ENCODE peak calls at places on chromosomes 5 and 9, in ten cellular contexts. One of them, this sample, is unnamed.

GRCh38 chr5:131242728-131243255 is 21.1 kb upstream of the CDC42SE2 start:
- DNase-seq in activated T-helper 1 cell treated with anti-CD3 and anti-CD28 coated beads, Interleukin-2, amount 50 U/mL, for 16 hours: no peak
- DNase-seq in NCI-H1092: no peak
- DNase-seq in Jurkat, Clone E6-1: no peak
- DNase-seq in substantia nigra: no peak
- DNase-seq in stimulated activated naive CD8-positive, alpha-beta T cell treated with anti-CD3 and anti-CD28 coated beads, Interleukin-15, amount 100 ng/mL, for 72 hours: no peak
- DNase-seq in testis: no peak
- DNase-seq in LoVo: peak; percentile 48
- DNase-seq in iris pigment epithelial cell: peak; percentile 92
- DNase-seq in Caco-2: no peak
- DNase-seq in this sample: peak; percentile 91

GRCh38 chr5:40437452-40437861 is 242.3 kb upstream of the PTGER4 start:
- DNase-seq in testis: no peak
- DNase-seq in stimulated activated naive CD8-positive, alpha-beta T cell treated with anti-CD3 and anti-CD28 coated beads, Interleukin-15, amount 100 ng/mL, for 72 hours: no peak
- DNase-seq in Jurkat, Clone E6-1: no peak
- DNase-seq in LoVo: peak; percentile 29
- DNase-seq in activated T-helper 1 cell treated with anti-CD3 and anti-CD28 coated beads, Interleukin-2, amount 50 U/mL, for 16 hours: no peak
- DNase-seq in substantia nigra: no peak
- DNase-seq in iris pigment epithelial cell: peak; percentile 94
- DNase-seq in Caco-2: no peak
- DNase-seq in NCI-H1092: no peak
- DNase-seq in this sample: peak; percentile 69

GRCh38 chr5:149735066-149735465 is 5.0 kb downstream of the PPARGC1B start:
- DNase-seq in LoVo: no peak
- DNase-seq in activated T-helper 1 cell treated with anti-CD3 and anti-CD28 coated beads, Interleukin-2, amount 50 U/mL, for 16 hours: no peak
- DNase-seq in NCI-H1092: no peak
- DNase-seq in testis: no peak
- DNase-seq in iris pigment epithelial cell: peak; percentile 36
- DNase-seq in stimulated activated naive CD8-positive, alpha-beta T cell treated with anti-CD3 and anti-CD28 coated beads, Interleukin-15, amount 100 ng/mL, for 72 hours: no peak
- DNase-seq in Caco-2: no peak
- DNase-seq in substantia nigra: no peak
- DNase-seq in Jurkat, Clone E6-1: no peak
- DNase-seq in this sample: no peak

GRCh38 chr5:177362871-177363507 is 5.3 kb downstream of the RGS14 start:
- DNase-seq in NCI-H1092: no peak
- DNase-seq in Caco-2: peak; percentile 67
- DNase-seq in testis: peak; percentile 73
- DNase-seq in substantia nigra: no peak
- DNase-seq in iris pigment epithelial cell: no peak
- DNase-seq in stimulated activated naive CD8-positive, alpha-beta T cell treated with anti-CD3 and anti-CD28 coated beads, Interleukin-15, amount 100 ng/mL, for 72 hours: peak; percentile 72
- DNase-seq in activated T-helper 1 cell treated with anti-CD3 and anti-CD28 coated beads, Interleukin-2, amount 50 U/mL, for 16 hours: peak; percentile 34
- DNase-seq in Jurkat, Clone E6-1: no peak
- DNase-seq in LoVo: peak; percentile 76
- DNase-seq in this sample: peak; percentile 19

GRCh38 chr5:159185773-159186172 is 23.6 kb downstream of the RNF145 start:
- DNase-seq in testis: no peak
- DNase-seq in NCI-H1092: no peak
- DNase-seq in stimulated activated naive CD8-positive, alpha-beta T cell treated with anti-CD3 and anti-CD28 coated beads, Interleukin-15, amount 100 ng/mL, for 72 hours: no peak
- DNase-seq in activated T-helper 1 cell treated with anti-CD3 and anti-CD28 coated beads, Interleukin-2, amount 50 U/mL, for 16 hours: no peak
- DNase-seq in Caco-2: no peak
- DNase-seq in substantia nigra: no peak
- DNase-seq in Jurkat, Clone E6-1: no peak
- DNase-seq in iris pigment epithelial cell: no peak
- DNase-seq in LoVo: no peak
- DNase-seq in this sample: no peak

GRCh38 chr5:134247825-134248224 is 22.0 kb upstream of the PPP2CA start:
- DNase-seq in stimulated activated naive CD8-positive, alpha-beta T cell treated with anti-CD3 and anti-CD28 coated beads, Interleukin-15, amount 100 ng/mL, for 72 hours: no peak
- DNase-seq in iris pigment epithelial cell: no peak
- DNase-seq in testis: no peak
- DNase-seq in NCI-H1092: no peak
- DNase-seq in activated T-helper 1 cell treated with anti-CD3 and anti-CD28 coated beads, Interleukin-2, amount 50 U/mL, for 16 hours: no peak
- DNase-seq in Jurkat, Clone E6-1: no peak
- DNase-seq in Caco-2: no peak
- DNase-seq in substantia nigra: no peak
- DNase-seq in LoVo: no peak
- DNase-seq in this sample: no peak

GRCh38 chr5:55306641-55307382 is 682 bp downstream of the DHX29 start:
- DNase-seq in substantia nigra: no peak
- DNase-seq in iris pigment epithelial cell: no peak
- DNase-seq in Jurkat, Clone E6-1: no peak
- DNase-seq in LoVo: peak; percentile 11
- DNase-seq in testis: peak; percentile 16
- DNase-seq in NCI-H1092: no peak
- DNase-seq in stimulated activated naive CD8-positive, alpha-beta T cell treated with anti-CD3 and anti-CD28 coated beads, Interleukin-15, amount 100 ng/mL, for 72 hours: no peak
- DNase-seq in activated T-helper 1 cell treated with anti-CD3 and anti-CD28 coated beads, Interleukin-2, amount 50 U/mL, for 16 hours: no peak
- DNase-seq in Caco-2: no peak
- DNase-seq in this sample: peak; percentile 7

GRCh38 chr9:114203410-114204140 is 48.2 kb downstream of the COL27A1 start:
- DNase-seq in stimulated activated naive CD8-positive, alpha-beta T cell treated with anti-CD3 and anti-CD28 coated beads, Interleukin-15, amount 100 ng/mL, for 72 hours: no peak
- DNase-seq in LoVo: no peak
- DNase-seq in Caco-2: no peak
- DNase-seq in activated T-helper 1 cell treated with anti-CD3 and anti-CD28 coated beads, Interleukin-2, amount 50 U/mL, for 16 hours: no peak
- DNase-seq in Jurkat, Clone E6-1: no peak
- DNase-seq in iris pigment epithelial cell: no peak
- DNase-seq in testis: no peak
- DNase-seq in substantia nigra: no peak
- DNase-seq in NCI-H1092: no peak
- DNase-seq in this sample: peak; percentile 49

GRCh38 chr5:103617913-103618312 is 55.3 kb upstream of the NUDT12 start:
- DNase-seq in NCI-H1092: no peak
- DNase-seq in iris pigment epithelial cell: no peak
- DNase-seq in substantia nigra: no peak
- DNase-seq in LoVo: no peak
- DNase-seq in stimulated activated naive CD8-positive, alpha-beta T cell treated with anti-CD3 and anti-CD28 coated beads, Interleukin-15, amount 100 ng/mL, for 72 hours: no peak
- DNase-seq in Jurkat, Clone E6-1: no peak
- DNase-seq in Caco-2: no peak
- DNase-seq in testis: no peak
- DNase-seq in activated T-helper 1 cell treated with anti-CD3 and anti-CD28 coated beads, Interleukin-2, amount 50 U/mL, for 16 hours: no peak
- DNase-seq in this sample: peak; percentile 12

GRCh38 chr5:141969783-141970741 is 1.2 kb downstream of the RNF14 start:
- DNase-seq in stimulated activated naive CD8-positive, alpha-beta T cell treated with anti-CD3 and anti-CD28 coated beads, Interleukin-15, amount 100 ng/mL, for 72 hours: no peak
- DNase-seq in Caco-2: no peak
- DNase-seq in LoVo: peak; percentile 40
- DNase-seq in substantia nigra: no peak
- DNase-seq in testis: peak; percentile 56
- DNase-seq in activated T-helper 1 cell treated with anti-CD3 and anti-CD28 coated beads, Interleukin-2, amount 50 U/mL, for 16 hours: no peak
- DNase-seq in NCI-H1092: no peak
- DNase-seq in iris pigment epithelial cell: no peak
- DNase-seq in Jurkat, Clone E6-1: peak; percentile 50
- DNase-seq in this sample: no peak

GRCh38 chr5:133756036-133756435 is 143.7 kb upstream of the FSTL4 start:
- DNase-seq in Jurkat, Clone E6-1: no peak
- DNase-seq in NCI-H1092: no peak
- DNase-seq in iris pigment epithelial cell: no peak
- DNase-seq in testis: no peak
- DNase-seq in LoVo: no peak
- DNase-seq in Caco-2: no peak
- DNase-seq in substantia nigra: no peak
- DNase-seq in activated T-helper 1 cell treated with anti-CD3 and anti-CD28 coated beads, Interleukin-2, amount 50 U/mL, for 16 hours: no peak
- DNase-seq in stimulated activated naive CD8-positive, alpha-beta T cell treated with anti-CD3 and anti-CD28 coated beads, Interleukin-15, amount 100 ng/mL, for 72 hours: no peak
- DNase-seq in this sample: no peak

GRCh38 chr9:97615439-97616072 is 17.6 kb downstream of the TSTD2 start:
- DNase-seq in NCI-H1092: peak; percentile 28
- DNase-seq in stimulated activated naive CD8-positive, alpha-beta T cell treated with anti-CD3 and anti-CD28 coated beads, Interleukin-15, amount 100 ng/mL, for 72 hours: peak; percentile 35
- DNase-seq in testis: peak; percentile 85
- DNase-seq in activated T-helper 1 cell treated with anti-CD3 and anti-CD28 coated beads, Interleukin-2, amount 50 U/mL, for 16 hours: no peak
- DNase-seq in Jurkat, Clone E6-1: peak; percentile 58
- DNase-seq in Caco-2: peak; percentile 57
- DNase-seq in LoVo: peak; percentile 60
- DNase-seq in substantia nigra: no peak
- DNase-seq in iris pigment epithelial cell: peak; percentile 59
- DNase-seq in this sample: peak; percentile 68

GRCh38 chr5:142540774-142541466 is 145.0 kb downstream of the FGF1 start:
- DNase-seq in activated T-helper 1 cell treated with anti-CD3 and anti-CD28 coated beads, Interleukin-2, amount 50 U/mL, for 16 hours: no peak
- DNase-seq in stimulated activated naive CD8-positive, alpha-beta T cell treated with anti-CD3 and anti-CD28 coated beads, Interleukin-15, amount 100 ng/mL, for 72 hours: no peak
- DNase-seq in substantia nigra: no peak
- DNase-seq in testis: no peak
- DNase-seq in NCI-H1092: no peak
- DNase-seq in Caco-2: no peak
- DNase-seq in LoVo: no peak
- DNase-seq in Jurkat, Clone E6-1: no peak
- DNase-seq in iris pigment epithelial cell: peak; percentile 42
- DNase-seq in this sample: peak; percentile 36

GRCh38 chr5:175216991-175217390 is 227.0 kb downstream of the DRD1 start:
- DNase-seq in testis: no peak
- DNase-seq in substantia nigra: no peak
- DNase-seq in iris pigment epithelial cell: no peak
- DNase-seq in NCI-H1092: no peak
- DNase-seq in activated T-helper 1 cell treated with anti-CD3 and anti-CD28 coated beads, Interleukin-2, amount 50 U/mL, for 16 hours: no peak
- DNase-seq in LoVo: no peak
- DNase-seq in Caco-2: no peak
- DNase-seq in stimulated activated naive CD8-positive, alpha-beta T cell treated with anti-CD3 and anti-CD28 coated beads, Interleukin-15, amount 100 ng/mL, for 72 hours: no peak
- DNase-seq in Jurkat, Clone E6-1: no peak
- DNase-seq in this sample: peak; percentile 37

GRCh38 chr9:136619742-136620440 is 42.8 kb upstream of the EGFL7 start:
- DNase-seq in stimulated activated naive CD8-positive, alpha-beta T cell treated with anti-CD3 and anti-CD28 coated beads, Interleukin-15, amount 100 ng/mL, for 72 hours: no peak
- DNase-seq in Caco-2: no peak
- DNase-seq in substantia nigra: peak; percentile 42
- DNase-seq in testis: peak; percentile 66
- DNase-seq in activated T-helper 1 cell treated with anti-CD3 and anti-CD28 coated beads, Interleukin-2, amount 50 U/mL, for 16 hours: no peak
- DNase-seq in LoVo: no peak
- DNase-seq in Jurkat, Clone E6-1: no peak
- DNase-seq in iris pigment epithelial cell: peak; percentile 70
- DNase-seq in NCI-H1092: no peak
- DNase-seq in this sample: peak; percentile 9

GRCh38 chr9:123864291-123864690 is 65.6 kb downstream of the DENND1A start:
- DNase-seq in LoVo: no peak
- DNase-seq in stimulated activated naive CD8-positive, alpha-beta T cell treated with anti-CD3 and anti-CD28 coated beads, Interleukin-15, amount 100 ng/mL, for 72 hours: no peak
- DNase-seq in NCI-H1092: no peak
- DNase-seq in Jurkat, Clone E6-1: no peak
- DNase-seq in activated T-helper 1 cell treated with anti-CD3 and anti-CD28 coated beads, Interleukin-2, amount 50 U/mL, for 16 hours: no peak
- DNase-seq in Caco-2: no peak
- DNase-seq in testis: no peak
- DNase-seq in iris pigment epithelial cell: no peak
- DNase-seq in substantia nigra: no peak
- DNase-seq in this sample: no peak

GRCh38 chr5:36363101-36363500 is 61.4 kb upstream of the RANBP3L start:
- DNase-seq in testis: no peak
- DNase-seq in substantia nigra: no peak
- DNase-seq in stimulated activated naive CD8-positive, alpha-beta T cell treated with anti-CD3 and anti-CD28 coated beads, Interleukin-15, amount 100 ng/mL, for 72 hours: no peak
- DNase-seq in LoVo: peak; percentile 31
- DNase-seq in iris pigment epithelial cell: peak; percentile 58
- DNase-seq in Jurkat, Clone E6-1: no peak
- DNase-seq in Caco-2: no peak
- DNase-seq in activated T-helper 1 cell treated with anti-CD3 and anti-CD28 coated beads, Interleukin-2, amount 50 U/mL, for 16 hours: no peak
- DNase-seq in NCI-H1092: no peak
- DNase-seq in this sample: peak; percentile 28

GRCh38 chr5:94945656-94946055 is 327.2 kb downstream of the SLF1 start:
- DNase-seq in testis: no peak
- DNase-seq in iris pigment epithelial cell: no peak
- DNase-seq in Caco-2: no peak
- DNase-seq in NCI-H1092: no peak
- DNase-seq in LoVo: no peak
- DNase-seq in Jurkat, Clone E6-1: no peak
- DNase-seq in stimulated activated naive CD8-positive, alpha-beta T cell treated with anti-CD3 and anti-CD28 coated beads, Interleukin-15, amount 100 ng/mL, for 72 hours: no peak
- DNase-seq in substantia nigra: no peak
- DNase-seq in activated T-helper 1 cell treated with anti-CD3 and anti-CD28 coated beads, Interleukin-2, amount 50 U/mL, for 16 hours: no peak
- DNase-seq in this sample: no peak

GRCh38 chr9:134787601-134788531 is 92.7 kb upstream of the FCN2 start:
- DNase-seq in stimulated activated naive CD8-positive, alpha-beta T cell treated with anti-CD3 and anti-CD28 coated beads, Interleukin-15, amount 100 ng/mL, for 72 hours: no peak
- DNase-seq in Caco-2: no peak
- DNase-seq in NCI-H1092: no peak
- DNase-seq in testis: no peak
- DNase-seq in iris pigment epithelial cell: no peak
- DNase-seq in Jurkat, Clone E6-1: no peak
- DNase-seq in substantia nigra: no peak
- DNase-seq in LoVo: no peak
- DNase-seq in activated T-helper 1 cell treated with anti-CD3 and anti-CD28 coated beads, Interleukin-2, amount 50 U/mL, for 16 hours: no peak
- DNase-seq in this sample: no peak

GRCh38 chr5:134440185-134440755 is 28.6 kb upstream of the CDKN2AIPNL start:
- DNase-seq in LoVo: no peak
- DNase-seq in Jurkat, Clone E6-1: no peak
- DNase-seq in testis: no peak
- DNase-seq in NCI-H1092: no peak
- DNase-seq in iris pigment epithelial cell: no peak
- DNase-seq in activated T-helper 1 cell treated with anti-CD3 and anti-CD28 coated beads, Interleukin-2, amount 50 U/mL, for 16 hours: no peak
- DNase-seq in Caco-2: no peak
- DNase-seq in substantia nigra: no peak
- DNase-seq in stimulated activated naive CD8-positive, alpha-beta T cell treated with anti-CD3 and anti-CD28 coated beads, Interleukin-15, amount 100 ng/mL, for 72 hours: no peak
- DNase-seq in this sample: no peak

GRCh38 chr9:85158512-85158911 is 489.0 kb downstream of the NTRK2 start:
- DNase-seq in NCI-H1092: peak; percentile 9
- DNase-seq in activated T-helper 1 cell treated with anti-CD3 and anti-CD28 coated beads, Interleukin-2, amount 50 U/mL, for 16 hours: no peak
- DNase-seq in Caco-2: no peak
- DNase-seq in substantia nigra: no peak
- DNase-seq in testis: no peak
- DNase-seq in stimulated activated naive CD8-positive, alpha-beta T cell treated with anti-CD3 and anti-CD28 coated beads, Interleukin-15, amount 100 ng/mL, for 72 hours: no peak
- DNase-seq in iris pigment epithelial cell: no peak
- DNase-seq in Jurkat, Clone E6-1: no peak
- DNase-seq in LoVo: no peak
- DNase-seq in this sample: no peak

GRCh38 chr9:129667378-129667777 is 1.9 kb downstream of the PRRX2 start:
- DNase-seq in iris pigment epithelial cell: no peak
- DNase-seq in LoVo: no peak
- DNase-seq in substantia nigra: no peak
- DNase-seq in Jurkat, Clone E6-1: no peak
- DNase-seq in activated T-helper 1 cell treated with anti-CD3 and anti-CD28 coated beads, Interleukin-2, amount 50 U/mL, for 16 hours: no peak
- DNase-seq in testis: no peak
- DNase-seq in Caco-2: no peak
- DNase-seq in stimulated activated naive CD8-positive, alpha-beta T cell treated with anti-CD3 and anti-CD28 coated beads, Interleukin-15, amount 100 ng/mL, for 72 hours: no peak
- DNase-seq in NCI-H1092: no peak
- DNase-seq in this sample: no peak

GRCh38 chr9:127955294-127956015 is 17.8 kb upstream of the DPM2 start:
- DNase-seq in activated T-helper 1 cell treated with anti-CD3 and anti-CD28 coated beads, Interleukin-2, amount 50 U/mL, for 16 hours: peak; percentile 59
- DNase-seq in substantia nigra: no peak
- DNase-seq in testis: peak; percentile 63
- DNase-seq in LoVo: peak; percentile 95
- DNase-seq in stimulated activated naive CD8-positive, alpha-beta T cell treated with anti-CD3 and anti-CD28 coated beads, Interleukin-15, amount 100 ng/mL, for 72 hours: peak; percentile 72
- DNase-seq in NCI-H1092: peak; percentile 89
- DNase-seq in Caco-2: peak; percentile 90
- DNase-seq in iris pigment epithelial cell: no peak
- DNase-seq in Jurkat, Clone E6-1: peak; percentile 78
- DNase-seq in this sample: no peak

GRCh38 chr9:132481467-132481866 is 71.5 kb downstream of the CFAP77 start:
- DNase-seq in activated T-helper 1 cell treated with anti-CD3 and anti-CD28 coated beads, Interleukin-2, amount 50 U/mL, for 16 hours: no peak
- DNase-seq in substantia nigra: no peak
- DNase-seq in NCI-H1092: no peak
- DNase-seq in testis: no peak
- DNase-seq in stimulated activated naive CD8-positive, alpha-beta T cell treated with anti-CD3 and anti-CD28 coated beads, Interleukin-15, amount 100 ng/mL, for 72 hours: no peak
- DNase-seq in Jurkat, Clone E6-1: no peak
- DNase-seq in LoVo: no peak
- DNase-seq in Caco-2: no peak
- DNase-seq in iris pigment epithelial cell: no peak
- DNase-seq in this sample: no peak

GRCh38 chr9:137173795-137174664 is 2.2 kb upstream of the TMEM210 start:
- DNase-seq in NCI-H1092: no peak
- DNase-seq in LoVo: no peak
- DNase-seq in testis: no peak
- DNase-seq in activated T-helper 1 cell treated with anti-CD3 and anti-CD28 coated beads, Interleukin-2, amount 50 U/mL, for 16 hours: no peak
- DNase-seq in substantia nigra: no peak
- DNase-seq in Caco-2: no peak
- DNase-seq in stimulated activated naive CD8-positive, alpha-beta T cell treated with anti-CD3 and anti-CD28 coated beads, Interleukin-15, amount 100 ng/mL, for 72 hours: no peak
- DNase-seq in iris pigment epithelial cell: no peak
- DNase-seq in Jurkat, Clone E6-1: no peak
- DNase-seq in this sample: no peak

GRCh38 chr5:109645591-109646236 is 44.0 kb upstream of the MAN2A1 start:
- DNase-seq in activated T-helper 1 cell treated with anti-CD3 and anti-CD28 coated beads, Interleukin-2, amount 50 U/mL, for 16 hours: no peak
- DNase-seq in stimulated activated naive CD8-positive, alpha-beta T cell treated with anti-CD3 and anti-CD28 coated beads, Interleukin-15, amount 100 ng/mL, for 72 hours: no peak
- DNase-seq in testis: no peak
- DNase-seq in Caco-2: no peak
- DNase-seq in iris pigment epithelial cell: no peak
- DNase-seq in Jurkat, Clone E6-1: no peak
- DNase-seq in LoVo: no peak
- DNase-seq in substantia nigra: no peak
- DNase-seq in NCI-H1092: peak; percentile 75
- DNase-seq in this sample: no peak

GRCh38 chr9:6354072-6354686 is 26.0 kb downstream of the TPD52L3 start:
- DNase-seq in Jurkat, Clone E6-1: peak; percentile 67
- DNase-seq in substantia nigra: peak; percentile 3
- DNase-seq in activated T-helper 1 cell treated with anti-CD3 and anti-CD28 coated beads, Interleukin-2, amount 50 U/mL, for 16 hours: no peak
- DNase-seq in LoVo: peak; percentile 47
- DNase-seq in stimulated activated naive CD8-positive, alpha-beta T cell treated with anti-CD3 and anti-CD28 coated beads, Interleukin-15, amount 100 ng/mL, for 72 hours: peak; percentile 26
- DNase-seq in NCI-H1092: peak; percentile 35
- DNase-seq in Caco-2: no peak
- DNase-seq in iris pigment epithelial cell: peak; percentile 78
- DNase-seq in testis: no peak
- DNase-seq in this sample: peak; percentile 65

GRCh38 chr5:21862986-21863385 is 990.2 kb downstream of the CDH12 start:
- DNase-seq in NCI-H1092: no peak
- DNase-seq in testis: no peak
- DNase-seq in activated T-helper 1 cell treated with anti-CD3 and anti-CD28 coated beads, Interleukin-2, amount 50 U/mL, for 16 hours: no peak
- DNase-seq in LoVo: no peak
- DNase-seq in Jurkat, Clone E6-1: no peak
- DNase-seq in iris pigment epithelial cell: no peak
- DNase-seq in stimulated activated naive CD8-positive, alpha-beta T cell treated with anti-CD3 and anti-CD28 coated beads, Interleukin-15, amount 100 ng/mL, for 72 hours: no peak
- DNase-seq in Caco-2: no peak
- DNase-seq in substantia nigra: no peak
- DNase-seq in this sample: no peak

This sample was measured in fibroblast of lung.